ENCODE peak calls at places on chromosomes 2 and 18, in eight cellular contexts. B is uterus, V is IMR-90, J is colonic mucosa, D is upper lobe of right lung, S is neural progenitor cell, E is ascending aorta, W is breast epithelium. P is an unnamed sample.
A peak's percentile ranks its signal among the peaks of the same experiment; 100 is the strongest.

GRCh38 chr2:54952978-54953456 is 97.2 kb downstream of the RTN4 start:
- DNase-seq in D (no peak), B (no peak), S (no peak), E (no peak), V (no peak), J (no peak), W (no peak), P (no peak)

GRCh38 chr2:216650607-216651229 is 17.5 kb downstream of the IGFBP2 start:
- DNase-seq in B (no peak), V (no peak), J (no peak), W (no peak), E (no peak), D (no peak), S (no peak), P (no peak)

GRCh38 chr2:19688059-19688458 is 213.7 kb downstream of the TTC32 start:
- DNase-seq in B (no peak), V (no peak), D (no peak), E (peak; percentile 82), J (no peak), W (no peak), S (no peak), P (no peak)

GRCh38 chr2:848099-848498 is 102.5 kb upstream of the SNTG2 start:
- DNase-seq in B (no peak), W (no peak), E (no peak), S (no peak), D (no peak), V (no peak), J (no peak), P (no peak)

GRCh38 chr2:172361360-172361759 is 66.0 kb upstream of the ITGA6 start:
- DNase-seq in D (no peak), S (no peak), B (no peak), W (no peak), E (no peak), V (peak; percentile 31), J (no peak), P (no peak)

GRCh38 chr2:152827944-152828343 is 109.5 kb downstream of the ARL6IP6 start:
- DNase-seq in W (no peak), S (no peak), B (no peak), J (no peak), V (no peak), D (no peak), E (no peak), P (no peak)

GRCh38 chr2:127219716-127220090 is 396 bp downstream of the CYP27C1 start:
- DNase-seq in V (no peak), D (no peak), B (peak; percentile 32), J (no peak), W (no peak), E (no peak), S (peak; percentile 78), P (no peak)

GRCh38 chr2:70906022-70906421 is 29.7 kb upstream of the ATP6V1B1 start:
- DNase-seq in S (no peak), E (no peak), B (no peak), J (no peak), V (no peak), D (no peak), W (no peak), P (no peak)

GRCh38 chr2:233691443-233692433 is 952 bp upstream of the UGT1A6 start:
- DNase-seq in E (no peak), D (no peak), S (no peak), B (no peak), V (no peak), W (no peak), J (peak; percentile 58), P (no peak)

GRCh38 chr2:176399199-176399598 is 130.0 kb downstream of the MTX2 start:
- DNase-seq in V (no peak), S (no peak), J (no peak), B (no peak), D (no peak), W (no peak), E (no peak), P (no peak)

GRCh38 chr18:74213429-74213828 is 65.1 kb downstream of the TIMM21 start:
- DNase-seq in S (no peak), D (no peak), J (no peak), V (no peak), B (no peak), W (no peak), E (no peak), P (no peak)

GRCh38 chr18:51028201-51028805 is 1.7 kb upstream of the SMAD4 start:
- DNase-seq in V (peak; percentile 50), B (no peak), S (no peak), D (no peak), E (no peak), J (peak; percentile 43), W (no peak), P (no peak)

GRCh38 chr2:191840916-191841315 is 6.0 kb downstream of the CAVIN2 start:
- DNase-seq in S (no peak), W (no peak), D (no peak), V (no peak), B (no peak), J (no peak), E (no peak), P (no peak)

GRCh38 chr2:160467086-160467485 is 26.5 kb downstream of the RBMS1 start:
- DNase-seq in B (no peak), V (no peak), W (no peak), S (no peak), E (no peak), D (no peak), J (no peak), P (no peak)

GRCh38 chr2:160464017-160464416 is 29.6 kb downstream of the RBMS1 start:
- DNase-seq in D (no peak), W (no peak), V (no peak), B (no peak), E (no peak), S (no peak), J (no peak), P (no peak)

GRCh38 chr2:160463245-160463644 is 30.4 kb downstream of the RBMS1 start:
- DNase-seq in D (no peak), S (no peak), B (no peak), V (no peak), W (no peak), J (no peak), E (no peak), P (no peak)

GRCh38 chr2:160464996-160465395 is 28.6 kb downstream of the RBMS1 start:
- DNase-seq in B (no peak), D (no peak), S (no peak), J (no peak), V (no peak), E (no peak), W (no peak), P (no peak)

GRCh38 chr2:160465406-160465805 is 28.2 kb downstream of the RBMS1 start:
- DNase-seq in S (no peak), B (no peak), V (no peak), E (no peak), J (no peak), D (no peak), W (no peak), P (no peak)
- H3K4me1 ChIP-seq in S (no peaks in the 10 kb centered on the region), B (no peaks in the 10 kb centered on the region), V (peaks cover 16% of the 10 kb centered on the region), E (peaks cover 3% of the 10 kb centered on the region), J (no peaks in the 10 kb centered on the region), D (peaks cover 14% of the 10 kb centered on the region), W (no peaks in the 10 kb centered on the region), P (no peaks in the 10 kb centered on the region)

DNA sequence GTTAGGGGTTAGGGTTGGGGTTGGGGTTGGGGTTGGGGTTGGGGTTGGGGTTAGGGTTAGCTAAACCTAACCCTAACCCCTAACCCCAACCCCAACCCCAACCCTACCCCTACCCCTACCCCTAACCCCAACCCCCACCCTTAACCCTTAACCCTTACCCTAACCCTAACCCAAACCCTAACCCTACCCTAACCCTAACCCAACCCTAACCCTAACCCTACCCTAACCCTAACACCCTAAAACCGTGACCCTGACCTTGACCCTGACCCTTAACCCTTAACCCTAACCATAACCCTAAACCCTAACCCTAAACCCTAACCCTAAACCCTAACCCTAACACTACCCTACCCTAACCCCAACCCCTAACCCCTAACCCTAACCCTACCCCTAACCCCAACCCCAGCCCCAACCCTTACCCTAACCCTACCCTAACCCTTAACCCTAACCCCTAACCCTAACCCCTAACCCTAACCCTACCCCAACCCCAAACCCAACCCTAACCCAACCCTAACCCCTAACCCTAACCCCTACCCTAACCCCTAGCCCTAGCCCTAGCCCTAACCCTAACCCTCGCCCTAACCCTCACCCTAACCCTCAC is 24.1 kb upstream of the RABL2A start:
- DNase-seq in S (no peak), D (no peak), W (no peak), E (no peak), B (no peak), J (no peak), V (no peak), P (no peak)
- H3K4me1 ChIP-seq in S (no peaks in the 10 kb centered on the region), D (no peaks in the 10 kb centered on the region), W (no peaks in the 10 kb centered on the region), E (no peaks in the 10 kb centered on the region), B (no peaks in the 10 kb centered on the region), J (no peaks in the 10 kb centered on the region), V (no peaks in the 10 kb centered on the region), P (no peaks in the 10 kb centered on the region)

DNA sequence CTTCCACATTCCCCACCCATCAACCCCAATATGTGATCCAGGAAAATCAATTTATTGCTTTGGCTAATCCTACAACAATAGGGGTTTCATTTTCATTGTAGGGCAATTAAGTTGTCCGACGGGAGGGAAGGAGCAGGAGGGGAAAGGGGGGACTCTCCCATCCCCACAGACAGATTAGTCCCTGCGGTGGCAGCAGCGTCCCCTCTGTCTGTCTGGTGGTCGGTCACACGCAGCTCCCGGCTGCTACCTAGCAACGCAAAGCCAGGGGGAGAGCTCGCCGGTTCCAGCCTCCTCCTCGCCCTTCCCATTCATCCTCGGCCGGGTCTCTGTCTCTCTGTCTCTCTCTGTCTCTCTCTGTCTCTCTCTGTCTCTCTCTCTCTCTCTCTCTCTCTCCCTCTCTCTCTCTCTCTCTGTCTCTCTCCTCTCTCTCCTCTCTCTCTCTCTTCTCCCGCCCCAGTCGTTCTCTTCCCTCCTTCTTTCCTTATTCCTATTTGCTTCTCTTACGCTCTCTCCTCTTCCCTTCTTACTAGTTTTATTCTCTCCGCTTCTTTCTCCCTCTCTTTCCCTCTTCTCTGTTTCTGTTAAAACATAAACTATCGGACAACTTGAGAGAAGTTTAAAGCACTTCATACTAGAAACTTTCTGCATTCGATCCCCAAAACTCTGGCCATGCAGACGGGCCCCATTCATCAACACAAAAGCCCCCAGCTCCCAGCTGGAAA is 1.2 kb downstream of the LRP2 start:
- DNase-seq in S (peak; percentile 93), J (no peak), D (no peak), B (no peak), E (no peak), W (no peak), V (no peak), P (no peak)
- H3K4me1 ChIP-seq in S (peaks cover 48% of the 10 kb centered on the region), J (peaks cover 6% of the 10 kb centered on the region), D (peaks cover 25% of the 10 kb centered on the region), B (no peaks in the 10 kb centered on the region), E (peaks cover 9% of the 10 kb centered on the region), W (no peaks in the 10 kb centered on the region), V (peaks cover 5% of the 10 kb centered on the region), P (no peaks in the 10 kb centered on the region)

DNA sequence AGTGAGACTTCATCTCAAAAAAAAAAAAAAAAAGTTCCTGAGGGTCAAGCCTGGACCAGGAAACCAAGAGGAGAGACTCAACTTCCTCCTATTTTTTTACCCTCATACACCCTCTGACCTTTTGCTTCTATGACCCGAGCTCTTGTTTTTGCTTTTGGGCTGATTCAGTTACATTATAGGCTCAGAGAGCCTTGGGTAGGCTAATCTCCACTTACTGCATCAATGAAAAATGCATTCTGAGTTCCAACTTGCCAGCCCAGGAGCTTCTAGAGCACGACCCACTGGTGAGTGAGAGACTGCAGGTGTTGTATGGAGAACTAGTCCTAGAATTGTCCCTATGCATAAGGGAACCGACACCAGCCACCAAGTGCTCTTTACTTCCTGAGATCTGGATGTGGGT is 91.1 kb downstream of the CABLES1 start:
- DNase-seq in J (no peak), E (no peak), W (no peak), V (peak; percentile 61), S (no peak), D (no peak), B (no peak), P (no peak)
- H3K4me1 ChIP-seq in J (no peaks in the 10 kb centered on the region), E (peaks cover 55% of the 10 kb centered on the region), W (peaks cover 3% of the 10 kb centered on the region), V (peaks cover 38% of the 10 kb centered on the region), S (peaks cover 10% of the 10 kb centered on the region), D (peaks cover 68% of the 10 kb centered on the region), B (peaks cover 24% of the 10 kb centered on the region), P (peaks cover 65% of the 10 kb centered on the region)

GRCh38 chr2:129681788-129682187 is 297.7 kb upstream of the RAB6C start:
- DNase-seq in B (no peak), S (no peak), D (no peak), E (no peak), J (no peak), V (no peak), W (no peak), P (no peak)
- H3K4me1 ChIP-seq in B (no peaks in the 10 kb centered on the region), S (no peaks in the 10 kb centered on the region), D (no peaks in the 10 kb centered on the region), E (no peaks in the 10 kb centered on the region), J (no peaks in the 10 kb centered on the region), V (no peaks in the 10 kb centered on the region), W (no peaks in the 10 kb centered on the region), P (no peaks in the 10 kb centered on the region)

P was measured in tibial nerve.